ENCODE peak calls at places on chromosomes 3 and 15, in six cellular contexts. One of them, this sample, is unnamed.
A peak's percentile ranks its signal among the peaks of the same experiment; 100 is the strongest.

GRCh38 chr3:102449930-102450329 is 15.1 kb downstream of the ZPLD1 start:
- DNase-seq in K562: no peak
- DNase-seq in HepG2: no peak
- DNase-seq in HCT116: no peak
- DNase-seq in GM12878: no peak
- DNase-seq in H1: no peak
- DNase-seq in this sample: no peak

GRCh38 chr3:170421758-170422157 is 3.1 kb downstream of the CLDN11 start:
- DNase-seq in K562: no peak
- DNase-seq in HepG2: no peak
- DNase-seq in HCT116: no peak
- DNase-seq in GM12878: no peak
- DNase-seq in H1: no peak
- DNase-seq in this sample: no peak

GRCh38 chr15:75031773-75032302 is 8.4 kb downstream of the PPCDC start:
- DNase-seq in K562: no peak
- DNase-seq in HepG2: no peak
- DNase-seq in HCT116: no peak
- DNase-seq in GM12878: no peak
- DNase-seq in H1: no peak
- DNase-seq in this sample: no peak

GRCh38 chr3:32147509-32147908 is 41.1 kb downstream of the GPD1L start:
- DNase-seq in K562: no peak
- DNase-seq in HepG2: no peak
- DNase-seq in HCT116: no peak
- DNase-seq in GM12878: no peak
- DNase-seq in H1: no peak
- DNase-seq in this sample: no peak

GRCh38 chr15:66879968-66880367 is 177.9 kb downstream of the SMAD6 start:
- DNase-seq in K562: no peak
- DNase-seq in HepG2: no peak
- DNase-seq in HCT116: no peak
- DNase-seq in GM12878: no peak
- DNase-seq in H1: no peak
- DNase-seq in this sample: no peak

GRCh38 chr3:132210476-132211346 is 106.5 kb upstream of the ACP3 start:
- DNase-seq in K562: no peak
- DNase-seq in HepG2: peak; percentile 6
- DNase-seq in HCT116: peak; percentile 39
- DNase-seq in GM12878: no peak
- DNase-seq in H1: peak; percentile 49
- DNase-seq in this sample: no peak

GRCh38 chr3:122714269-122714668 is 33.6 kb downstream of the PARP14 start:
- DNase-seq in K562: no peak
- DNase-seq in HepG2: no peak
- DNase-seq in HCT116: no peak
- DNase-seq in GM12878: no peak
- DNase-seq in H1: no peak
- DNase-seq in this sample: no peak

GRCh38 chr15:76208084-76208785 is 103.0 kb downstream of the ETFA start:
- DNase-seq in K562: no peak
- DNase-seq in HepG2: no peak
- DNase-seq in HCT116: no peak
- DNase-seq in GM12878: no peak
- DNase-seq in H1: no peak
- DNase-seq in this sample: no peak

GRCh38 chr3:184710870-184711365 is 946 bp downstream of the MAGEF1 start:
- DNase-seq in K562: peak; percentile 35
- DNase-seq in HepG2: no peak
- DNase-seq in HCT116: no peak
- DNase-seq in GM12878: peak; percentile 25
- DNase-seq in H1: no peak
- DNase-seq in this sample: no peak

GRCh38 chr15:61232266-61232665 is 3.2 kb upstream of the RORA start:
- DNase-seq in K562: no peak
- DNase-seq in HepG2: no peak
- DNase-seq in HCT116: no peak
- DNase-seq in GM12878: no peak
- DNase-seq in H1: no peak
- DNase-seq in this sample: no peak

GRCh38 chr3:69763976-69764851 is 24.9 kb downstream of the MITF start:
- DNase-seq in K562: no peak
- DNase-seq in HepG2: no peak
- DNase-seq in HCT116: no peak
- DNase-seq in GM12878: no peak
- DNase-seq in H1: no peak
- DNase-seq in this sample: no peak

GRCh38 chr3:167575000-167575399 is 78.7 kb downstream of the WDR49 start:
- DNase-seq in K562: no peak
- DNase-seq in HepG2: no peak
- DNase-seq in HCT116: no peak
- DNase-seq in GM12878: no peak
- DNase-seq in H1: no peak
- DNase-seq in this sample: peak; percentile 8

GRCh38 chr15:27764339-27764738 is 334.8 kb downstream of the OCA2 start:
- DNase-seq in K562: no peak
- DNase-seq in HepG2: no peak
- DNase-seq in HCT116: no peak
- DNase-seq in GM12878: no peak
- DNase-seq in H1: no peak
- DNase-seq in this sample: peak; percentile 44

GRCh38 chr3:27467545-27467944 is 16.6 kb downstream of the SLC4A7 start:
- DNase-seq in K562: peak; percentile 18
- DNase-seq in HepG2: peak; percentile 28
- DNase-seq in HCT116: no peak
- DNase-seq in GM12878: no peak
- DNase-seq in H1: no peak
- DNase-seq in this sample: no peak

GRCh38 chr3:39166932-39167532 is 13.6 kb upstream of the CSRNP1 start:
- DNase-seq in K562: no peak
- DNase-seq in HepG2: no peak
- DNase-seq in HCT116: no peak
- DNase-seq in GM12878: no peak
- DNase-seq in H1: no peak
- DNase-seq in this sample: no peak

GRCh38 chr15:80167936-80168335 is 15.1 kb downstream of the FAH start:
- DNase-seq in K562: no peak
- DNase-seq in HepG2: no peak
- DNase-seq in HCT116: no peak
- DNase-seq in GM12878: no peak
- DNase-seq in H1: no peak
- DNase-seq in this sample: no peak

GRCh38 chr3:122629763-122630162 is 50.9 kb upstream of the PARP14 start:
- DNase-seq in K562: no peak
- DNase-seq in HepG2: no peak
- DNase-seq in HCT116: no peak
- DNase-seq in GM12878: no peak
- DNase-seq in H1: no peak
- DNase-seq in this sample: no peak

GRCh38 chr15:85618956-85619491 is 175.7 kb downstream of the KLHL25 start:
- DNase-seq in K562: no peak
- DNase-seq in HepG2: no peak
- DNase-seq in HCT116: no peak
- DNase-seq in GM12878: no peak
- DNase-seq in H1: no peak
- DNase-seq in this sample: peak; percentile 56

GRCh38 chr3:129563850-129564535 is 21.0 kb downstream of the H1-8 start:
- DNase-seq in K562: no peak
- DNase-seq in HepG2: no peak
- DNase-seq in HCT116: no peak
- DNase-seq in GM12878: no peak
- DNase-seq in H1: no peak
- DNase-seq in this sample: no peak

GRCh38 chr3:185422677-185423076 is 59.7 kb downstream of the MAP3K13 start:
- DNase-seq in K562: no peak
- DNase-seq in HepG2: no peak
- DNase-seq in HCT116: no peak
- DNase-seq in GM12878: no peak
- DNase-seq in H1: no peak
- DNase-seq in this sample: no peak

GRCh38 chr3:9898467-9899229 is 4.0 kb upstream of the IL17RE start:
- DNase-seq in K562: no peak
- DNase-seq in HepG2: peak; percentile 56
- DNase-seq in HCT116: no peak
- DNase-seq in GM12878: no peak
- DNase-seq in H1: no peak
- DNase-seq in this sample: no peak

GRCh38 chr3:146037697-146038096 is 123.3 kb downstream of the PLOD2 start:
- DNase-seq in K562: no peak
- DNase-seq in HepG2: no peak
- DNase-seq in HCT116: no peak
- DNase-seq in GM12878: no peak
- DNase-seq in H1: no peak
- DNase-seq in this sample: no peak
- H3K9ac ChIP-seq in K562: no peak overlapping the region
- H3K9ac ChIP-seq in HepG2: no peak overlapping the region
- H3K9ac ChIP-seq in HCT116: no peak overlapping the region
- H3K9ac ChIP-seq in GM12878: no peak overlapping the region
- H3K9ac ChIP-seq in H1: no peak overlapping the region
- H3K9ac ChIP-seq in this sample: no peak overlapping the region

GRCh38 chr3:55013145-55013544 is 85.3 kb upstream of the LRTM1 start:
- DNase-seq in K562: no peak
- DNase-seq in HepG2: no peak
- DNase-seq in HCT116: no peak
- DNase-seq in GM12878: no peak
- DNase-seq in H1: no peak
- DNase-seq in this sample: no peak

GRCh38 chr3:55012091-55012490 is 84.2 kb upstream of the LRTM1 start:
- DNase-seq in K562: no peak
- DNase-seq in HepG2: no peak
- DNase-seq in HCT116: no peak
- DNase-seq in GM12878: no peak
- DNase-seq in H1: no peak
- DNase-seq in this sample: no peak

GRCh38 chr3:55006277-55006676 is 78.4 kb upstream of the LRTM1 start:
- DNase-seq in K562: no peak
- DNase-seq in HepG2: no peak
- DNase-seq in HCT116: no peak
- DNase-seq in GM12878: no peak
- DNase-seq in H1: no peak
- DNase-seq in this sample: peak; percentile 30

GRCh38 chr3:55007971-55008370 is 80.1 kb upstream of the LRTM1 start:
- DNase-seq in K562: no peak
- DNase-seq in HepG2: no peak
- DNase-seq in HCT116: no peak
- DNase-seq in GM12878: no peak
- DNase-seq in H1: no peak
- DNase-seq in this sample: no peak

GRCh38 chr3:55009372-55009771 is 81.5 kb upstream of the LRTM1 start:
- DNase-seq in K562: no peak
- DNase-seq in HepG2: no peak
- DNase-seq in HCT116: no peak
- DNase-seq in GM12878: no peak
- DNase-seq in H1: no peak
- DNase-seq in this sample: no peak
- TF ChIP-seq ZNF274 in K562: no peak
- TF ChIP-seq ZNF274 in HepG2: no peak
- TF ChIP-seq ZNF274 in HCT116: no peak
- TF ChIP-seq ZNF274 in GM12878: no peak
- TF ChIP-seq ZNF274 in H1: no peak
- TF ChIP-seq ZNF274 in this sample: no peak

DNA sequence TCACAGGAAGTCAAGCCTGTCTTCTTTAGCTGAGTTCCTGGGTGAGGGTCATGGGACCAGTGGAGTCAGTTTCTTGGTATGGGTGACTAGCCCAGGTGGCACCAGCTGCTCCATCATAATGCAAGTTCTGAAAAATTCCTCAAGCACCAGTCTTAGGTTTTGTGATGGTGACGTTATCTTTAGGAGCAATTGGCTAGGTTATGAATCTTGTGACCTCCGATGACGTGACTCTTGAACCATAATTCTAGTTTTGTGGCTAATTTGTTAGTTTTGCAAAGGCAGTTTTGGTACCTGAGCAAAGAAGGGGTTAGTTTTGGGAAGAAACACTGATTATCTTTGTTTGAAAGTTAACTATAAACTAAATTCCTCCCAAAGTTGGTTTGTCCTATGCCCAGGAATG is 608.4 kb downstream of the VGLL3 start:
- DNase-seq in K562: no peak
- DNase-seq in HepG2: no peak
- DNase-seq in HCT116: no peak
- DNase-seq in GM12878: no peak
- DNase-seq in H1: no peak
- DNase-seq in this sample: no peak
- H3K9ac ChIP-seq in K562: no peak overlapping the region
- H3K9ac ChIP-seq in HepG2: no peak overlapping the region
- H3K9ac ChIP-seq in HCT116: no peak overlapping the region
- H3K9ac ChIP-seq in GM12878: no peak overlapping the region
- H3K9ac ChIP-seq in H1: no peak overlapping the region
- H3K9ac ChIP-seq in this sample: no peak overlapping the region

GRCh38 chr3:13377021-13377420 is 43.1 kb downstream of the NUP210 start:
- DNase-seq in K562: no peak
- DNase-seq in HepG2: no peak
- DNase-seq in HCT116: no peak
- DNase-seq in GM12878: no peak
- DNase-seq in H1: no peak
- DNase-seq in this sample: no peak
- TF ChIP-seq ZNF274 in K562: no peak
- TF ChIP-seq ZNF274 in HepG2: no peak
- TF ChIP-seq ZNF274 in HCT116: no peak
- TF ChIP-seq ZNF274 in GM12878: no peak
- TF ChIP-seq ZNF274 in H1: no peak
- TF ChIP-seq ZNF274 in this sample: no peak

This sample was measured in NT2/D1.